ENCODE peak calls at places on chromosomes 1 and 21, in six cellular contexts. W is ovary, P is SJSA1, I is hepatocyte, C is esophagus muscularis mucosa, Y is left ventricle myocardium inferior. A is an unnamed sample. For H3K36me3, the result is how much of the 10 kb centered on the place peaks cover.

GRCh38 chr21:32813265-32813903 is 41.8 kb upstream of the PAXBP1 start:
- DNase-seq in W (peak), P (no peak), I (peak), C (peak), Y (no peak), A (no peak)

GRCh38 chr1:21811875-21812305 is at the start of gene LDLRAD2:
- DNase-seq in W (no peak), P (no peak), I (no peak), C (no peak), Y (no peak), A (no peak)

GRCh38 chr1:154386643-154387352 is 18.3 kb upstream of the IL6R start:
- DNase-seq in W (no peak), P (no peak), I (peak), C (no peak), Y (no peak), A (no peak)

GRCh38 chr1:7962011-7962335 is 462 bp downstream of the PARK7 start:
- DNase-seq in W (no peak), P (no peak), I (no peak), C (no peak), Y (no peak), A (no peak)

GRCh38 chr1:112957133-112957812 is 1.3 kb upstream of the SLC16A1 start:
- DNase-seq in W (peak), P (peak), I (peak), C (no peak), Y (no peak), A (peak)

GRCh38 chr1:53377438-53377841 is 49.6 kb upstream of the LRP8 start:
- DNase-seq in W (no peak), P (no peak), I (no peak), C (no peak), Y (no peak), A (peak)

GRCh38 chr1:9859252-9860014 is 35.7 kb upstream of the CLSTN1 start:
- DNase-seq in W (no peak), P (peak), I (no peak), C (no peak), Y (no peak), A (no peak)

GRCh38 chr21:41640756-41641509 is 125.9 kb downstream of the RIPK4 start:
- DNase-seq in W (no peak), P (no peak), I (no peak), C (no peak), Y (no peak), A (no peak)

GRCh38 chr1:210292276-210292851 is 36.3 kb upstream of the HHAT start:
- DNase-seq in W (peak), P (peak), I (peak), C (no peak), Y (peak), A (peak)

GRCh38 chr1:246761386-246761785 is 37.2 kb downstream of the SCCPDH start:
- DNase-seq in W (no peak), P (no peak), I (no peak), C (no peak), Y (no peak), A (no peak)

GRCh38 chr1:3483801-3484444 is 29.5 kb downstream of the ARHGEF16 start:
- DNase-seq in W (no peak), P (peak), I (peak), C (no peak), Y (no peak), A (peak)

GRCh38 chr1:108719253-108719652 is 6.5 kb downstream of the FNDC7 start:
- DNase-seq in W (no peak), P (no peak), I (no peak), C (no peak), Y (no peak), A (no peak)

GRCh38 chr1:108725906-108726305 is 13.2 kb downstream of the FNDC7 start:
- DNase-seq in W (no peak), P (no peak), I (peak), C (no peak), Y (no peak), A (no peak)

GRCh38 chr1:108717774-108718316 is 5.1 kb downstream of the FNDC7 start:
- DNase-seq in W (no peak), P (no peak), I (no peak), C (no peak), Y (no peak), A (no peak)

GRCh38 chr1:108719654-108720435 is 7.1 kb downstream of the FNDC7 start:
- DNase-seq in W (no peak), P (peak), I (peak), C (no peak), Y (no peak), A (no peak)

GRCh38 chr1:108722292-108722691 is 9.6 kb downstream of the FNDC7 start:
- DNase-seq in W (no peak), P (no peak), I (no peak), C (no peak), Y (no peak), A (no peak)
- H3K4me3 ChIP-seq in W (no peak), P (no peak), I (no peak), C (peak), Y (no peak), A (no peak)

DNA sequence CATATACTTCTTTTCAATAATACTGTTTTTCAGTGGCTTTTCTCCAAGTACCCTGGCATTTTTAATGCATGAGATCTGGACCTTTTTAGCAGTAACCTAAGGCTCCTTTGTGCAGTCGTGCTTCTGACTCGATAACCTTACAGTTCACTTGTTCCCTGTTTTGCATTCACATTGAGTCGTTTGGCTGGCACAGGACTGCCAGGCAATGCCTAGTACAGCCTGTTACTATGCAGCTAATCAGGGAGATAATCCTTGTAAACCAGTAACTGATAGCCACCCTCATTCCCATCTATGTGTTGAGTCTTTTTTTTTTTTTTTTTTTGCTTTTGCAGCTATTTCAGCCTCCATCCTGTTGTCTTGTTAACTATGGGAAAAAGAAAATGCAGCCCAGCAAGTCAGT is 3.8 kb downstream of the ATP1B1 start:
- DNase-seq in W (no peak), P (no peak), I (no peak), C (no peak), Y (no peak), A (no peak)
- H3K27ac ChIP-seq in W (peak), P (peak), I (peak), C (peak), Y (peak), A (no peak)

GRCh38 chr1:229643996-229644748 is 18.1 kb downstream of the URB2 start:
- DNase-seq in W (no peak), P (no peak), I (no peak), C (no peak), Y (no peak), A (no peak)
- H3K36me3 ChIP-seq in W (under half), P (half or more), I (under half), C (half or more), Y (half or more), A (under half)

GRCh38 chr1:205719762-205720161 is 30.2 kb downstream of the NUCKS1 start:
- DNase-seq in W (no peak), P (no peak), I (no peak), C (no peak), Y (no peak), A (no peak)
- H3K4me3 ChIP-seq in W (no peak), P (no peak), I (no peak), C (no peak), Y (no peak), A (no peak)